ENCODE peak calls at places on chromosome 21, in four cellular contexts. G is HepG2, I is GM12891, D is GM12878. R is an unnamed sample.

GRCh38 chr21:17679002-17679600 is 66.4 kb upstream of the BTG3 start:
- DNase-seq in G (peak; percentile 57), I (peak; percentile 25), D (peak; percentile 48), R (peak; percentile 13)

GRCh38 chr21:17783816-17784598 is 35.1 kb downstream of the C21orf91 start:
- DNase-seq in G (no peak), I (no peak), D (peak; percentile 89), R (no peak)

GRCh38 chr21:26982767-26983166 is 15.9 kb upstream of the ADAMTS5 start:
- DNase-seq in G (no peak), I (no peak), D (no peak), R (no peak)

GRCh38 chr21:27423906-27424595 is 457.2 kb upstream of the ADAMTS5 start:
- DNase-seq in G (no peak), I (no peak), D (no peak), R (no peak)

GRCh38 chr21:17688912-17689874 is 76.5 kb upstream of the BTG3 start:
- DNase-seq in G (peak; percentile 33), I (no peak), D (no peak), R (no peak)

GRCh38 chr21:43951911-43952703 is 60.0 kb upstream of the TRAPPC10 start:
- DNase-seq in G (no peak), I (no peak), D (no peak), R (no peak)

GRCh38 chr21:25281134-25281533 is 326.1 kb downstream of the MRPL39 start:
- DNase-seq in G (no peak), I (no peak), D (no peak), R (no peak)

GRCh38 chr21:34936299-34936698 is 112.8 kb downstream of the RUNX1 start:
- DNase-seq in G (no peak), I (no peak), D (no peak), R (no peak)

GRCh38 chr21:14675774-14676530 is 129.8 kb upstream of the SAMSN1 start:
- DNase-seq in G (no peak), I (no peak), D (peak; percentile 48), R (no peak)

GRCh38 chr21:32559004-32559610 is 26.2 kb downstream of the TCP10L start:
- DNase-seq in G (no peak), I (no peak), D (no peak), R (no peak)

GRCh38 chr21:43868461-43868860 is 3.4 kb downstream of the AGPAT3 start:
- DNase-seq in G (no peak), I (no peak), D (no peak), R (no peak)

GRCh38 chr21:21751286-21751685 is 753.1 kb downstream of the NCAM2 start:
- DNase-seq in G (no peak), I (no peak), D (no peak), R (no peak)

GRCh38 chr21:15130751-15131150 is 66.0 kb upstream of the NRIP1 start:
- DNase-seq in G (no peak), I (no peak), D (no peak), R (no peak)

GRCh38 chr21:20997308-20997632 is 939 bp upstream of the NCAM2 start:
- DNase-seq in G (no peak), I (no peak), D (no peak), R (no peak)

GRCh38 chr21:17732306-17732705 is 86.8 kb downstream of the C21orf91 start:
- DNase-seq in G (no peak), I (no peak), D (no peak), R (no peak)

GRCh38 chr21:30986966-30987365 is 51.3 kb downstream of the KRTAP19-8 start:
- DNase-seq in G (no peak), I (no peak), D (no peak), R (no peak)

GRCh38 chr21:34911360-34911759 is 137.7 kb downstream of the RUNX1 start:
- DNase-seq in G (no peak), I (no peak), D (no peak), R (no peak)

GRCh38 chr21:14864211-14865021 is 200.4 kb downstream of the NRIP1 start:
- DNase-seq in G (peak; percentile 94), I (no peak), D (no peak), R (no peak)

GRCh38 chr21:29800051-29800450 is 139.7 kb downstream of the GRIK1 start:
- DNase-seq in G (no peak), I (no peak), D (no peak), R (no peak)

GRCh38 chr21:40685121-40685630 is 161.8 kb downstream of the DSCAM start:
- DNase-seq in G (no peak), I (no peak), D (no peak), R (no peak)

GRCh38 chr21:16113052-16113715 is 383.4 kb downstream of the USP25 start:
- DNase-seq in G (no peak), I (no peak), D (no peak), R (no peak)

GRCh38 chr21:35072960-35073359 is 23.9 kb upstream of the RUNX1 start:
- DNase-seq in G (no peak), I (no peak), D (no peak), R (no peak)

GRCh38 chr21:29372063-29372802 is 73.5 kb downstream of the BACH1 start:
- DNase-seq in G (peak; percentile 78), I (peak; percentile 12), D (peak; percentile 59), R (peak; percentile 24)

GRCh38 chr21:39518055-39518844 is 66.5 kb downstream of the SH3BGR start:
- DNase-seq in G (peak; percentile 60), I (peak; percentile 65), D (peak; percentile 4), R (peak; percentile 55)

GRCh38 chr21:25421327-25422028 is 185.8 kb downstream of the MRPL39 start:
- DNase-seq in G (no peak), I (no peak), D (peak; percentile 93), R (no peak)

GRCh38 chr21:28608646-28609045 is 384.0 kb downstream of the LTN1 start:
- DNase-seq in G (no peak), I (no peak), D (no peak), R (no peak)

GRCh38 chr21:20353351-20353750 is 644.9 kb upstream of the NCAM2 start:
- DNase-seq in G (no peak), I (no peak), D (no peak), R (no peak)

GRCh38 chr21:37082375-37082774 is 9.3 kb downstream of the TTC3 start:
- DNase-seq in G (no peak), I (no peak), D (no peak), R (no peak)

GRCh38 chr21:37087188-37087587 is 14.1 kb downstream of the TTC3 start:
- DNase-seq in G (no peak), I (no peak), D (no peak), R (no peak)

GRCh38 chr21:37079211-37079824 is 6.3 kb downstream of the TTC3 start:
- DNase-seq in G (peak; percentile 25), I (no peak), D (no peak), R (no peak)

GRCh38 chr21:37085726-37086125 is 12.7 kb downstream of the TTC3 start:
- DNase-seq in G (no peak), I (no peak), D (no peak), R (no peak)

DNA sequence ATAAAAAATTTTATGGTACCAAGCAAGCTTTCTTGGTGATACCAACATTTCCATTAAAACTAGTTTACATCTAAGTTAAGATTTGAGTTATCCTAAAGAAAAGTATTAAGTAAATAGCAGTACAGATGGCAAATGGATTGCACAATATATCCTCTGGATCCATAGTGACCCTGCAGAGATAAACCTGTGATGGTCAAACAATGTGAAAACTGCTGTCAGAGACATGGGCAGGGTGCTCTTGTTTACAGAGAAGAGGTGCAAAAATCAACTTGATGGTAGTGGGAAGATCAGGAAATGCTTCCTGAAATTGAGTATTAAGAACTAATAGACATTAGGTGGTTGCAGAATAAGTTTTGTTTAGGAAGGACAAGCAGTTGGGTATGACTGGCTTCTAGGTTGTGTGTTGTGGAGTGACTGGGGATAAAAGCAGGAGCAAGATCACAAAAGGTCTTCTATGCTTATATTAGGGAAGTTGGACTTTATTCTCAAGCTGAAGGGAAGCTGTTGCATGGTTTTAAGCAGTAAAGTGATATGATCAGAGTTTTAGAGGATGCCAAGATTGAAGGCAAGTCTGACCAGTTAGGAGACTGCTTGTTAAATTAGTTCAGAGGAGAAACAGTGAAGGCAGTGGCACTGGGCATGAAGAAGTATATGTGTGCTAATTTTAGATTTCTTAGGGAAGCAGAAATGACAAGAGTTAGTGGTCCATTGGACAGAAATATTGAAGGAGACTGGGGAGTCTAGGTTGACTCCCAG is 10.0 kb downstream of the TTC3 start:
- DNase-seq in G (peak; percentile 89), I (no peak), D (no peak), R (no peak)
- TF ChIP-seq POLR2A in G (no peak), I (no peak), D (no peak), R (no peak)

GRCh38 chr21:38377165-38378093 is 120.6 kb downstream of the KCNJ15 start:
- DNase-seq in G (no peak), I (no peak), D (no peak), R (no peak)

GRCh38 chr21:38383411-38384245 is 114.6 kb downstream of the ERG start:
- DNase-seq in G (no peak), I (no peak), D (no peak), R (no peak)

GRCh38 chr21:38384246-38384576 is 114.1 kb downstream of the ERG start:
- DNase-seq in G (no peak), I (no peak), D (no peak), R (no peak)

GRCh38 chr21:38379171-38379570 is 119.1 kb downstream of the ERG start:
- DNase-seq in G (no peak), I (no peak), D (no peak), R (no peak)

GRCh38 chr21:38380391-38381137 is 117.7 kb downstream of the ERG start:
- DNase-seq in G (no peak), I (no peak), D (no peak), R (no peak)
- TF ChIP-seq TAF1 in G (no peak), I (no peak), D (no peak), R (no peak)

GRCh38 chr21:33769057-33769456 is 126.8 kb downstream of the ITSN1 start:
- DNase-seq in G (no peak), I (no peak), D (no peak), R (no peak)
- TF ChIP-seq POLR2AphosphoS5 in G (no peak), I (no peak), D (no peak), R (no peak)

GRCh38 chr21:41926807-41927171 is 27.0 kb downstream of the C2CD2 start:
- DNase-seq in G (no peak), I (no peak), D (no peak), R (no peak)
- TF ChIP-seq POLR2A in G (no peak), I (no peak), D (no peak), R (no peak)

GRCh38 chr21:22961248-22961647 is 1963.0 kb downstream of the NCAM2 start:
- DNase-seq in G (no peak), I (no peak), D (no peak), R (no peak)

GRCh38 chr21:22965455-22966125 is 1967.4 kb downstream of the NCAM2 start:
- DNase-seq in G (no peak), I (no peak), D (no peak), R (no peak)
- TF ChIP-seq TAF1 in G (no peak), I (no peak), D (no peak), R (no peak)

GRCh38 chr21:45073301-45074047 is 906 bp upstream of the ADARB1 start:
- DNase-seq in G (peak; percentile 31), I (no peak), D (no peak), R (no peak)
- TF ChIP-seq POLR2AphosphoS5 in G (peak; percentile 90), I (no peak), D (no peak), R (no peak)